ENCODE peak calls at places on chromosomes 13 and 19, in ten cellular contexts. B is epithelial cell of prostate; L is EL; N is NCI-H2107; O is NCI-H1694 treated with DMSO at 0.1 percent for 48 hours; E is glutamatergic neuron; X is HS-27A; Q is activated CD4-positive, alpha-beta T cell treated with anti-CD3 and anti-CD28 coated beads, Interleukin-2, amount 50 U/mL, for 1 hour; W is right atrium auricular region; P is EH. D is an unnamed sample.

GRCh38 chr19:35040826-35041547 is 534 bp upstream of the HPN start:
- DNase-seq in B (no peak), L (no peak), N (no peak), O (no peak), E (peak; percentile 63), X (no peak), Q (peak; percentile 29), W (peak; percentile 94), P (no peak), D (no peak)

GRCh38 chr19:37329686-37330085 is 41.2 kb upstream of the ZNF527 start:
- DNase-seq in B (no peak), L (no peak), N (no peak), O (no peak), E (no peak), X (no peak), Q (no peak), W (no peak), P (peak; percentile 4), D (no peak)

GRCh38 chr13:63112799-63113395 is 1697.2 kb upstream of the PCDH20 start:
- DNase-seq in B (no peak), L (no peak), N (no peak), O (no peak), E (no peak), X (no peak), Q (no peak), W (no peak), P (no peak), D (no peak)

GRCh38 chr19:13995878-13996765 is 10.0 kb downstream of the RFX1 start:
- DNase-seq in B (no peak), L (no peak), N (no peak), O (no peak), E (no peak), X (no peak), Q (no peak), W (no peak), P (no peak), D (no peak)

GRCh38 chr19:13262450-13262849 is 112.2 kb downstream of the IER2 start:
- DNase-seq in B (no peak), L (peak; percentile 57), N (no peak), O (peak; percentile 50), E (no peak), X (no peak), Q (no peak), W (no peak), P (peak; percentile 67), D (peak; percentile 33)

GRCh38 chr13:102236830-102237621 is 164.8 kb downstream of the FGF14 start:
- DNase-seq in B (no peak), L (no peak), N (no peak), O (peak; percentile 29), E (peak; percentile 57), X (no peak), Q (no peak), W (no peak), P (no peak), D (no peak)

GRCh38 chr13:31970237-31970930 is 61.2 kb upstream of the FRY start:
- DNase-seq in B (peak; percentile 74), L (peak; percentile 88), N (no peak), O (no peak), E (no peak), X (no peak), Q (no peak), W (no peak), P (peak; percentile 93), D (peak; percentile 98)

GRCh38 chr19:917323-918151 is at the start of gene KISS1R:
- DNase-seq in B (no peak), L (no peak), N (no peak), O (no peak), E (peak; percentile 71), X (no peak), Q (peak; percentile 51), W (no peak), P (peak; percentile 33), D (no peak)

GRCh38 chr13:88751994-88752393 is 1080.8 kb downstream of the SLITRK5 start:
- DNase-seq in B (no peak), L (no peak), N (no peak), O (no peak), E (no peak), X (no peak), Q (no peak), W (no peak), P (no peak), D (peak; percentile 23)

GRCh38 chr13:71864094-71864980 is 2.7 kb downstream of the DACH1 start:
- DNase-seq in B (no peak), L (no peak), N (no peak), O (peak; percentile 77), E (peak; percentile 55), X (no peak), Q (no peak), W (no peak), P (no peak), D (no peak)

GRCh38 chr13:55402867-55403266 is 1737.9 kb upstream of the PRR20A start:
- DNase-seq in B (no peak), L (no peak), N (no peak), O (no peak), E (no peak), X (no peak), Q (no peak), W (no peak), P (no peak), D (no peak)

GRCh38 chr13:113663934-113664333 is 3.1 kb upstream of the GRK1 start:
- DNase-seq in B (no peak), L (no peak), N (no peak), O (peak; percentile 62), E (peak; percentile 12), X (no peak), Q (no peak), W (no peak), P (no peak), D (no peak)

GRCh38 chr13:30422056-30422914 is at the start of gene UBE2L5:
- DNase-seq in B (peak; percentile 34), L (peak; percentile 81), N (no peak), O (peak; percentile 41), E (peak; percentile 87), X (no peak), Q (peak; percentile 62), W (peak; percentile 78), P (peak; percentile 83), D (no peak)

GRCh38 chr13:24745516-24745860 is 18.5 kb upstream of the RNF17 start:
- DNase-seq in B (no peak), L (no peak), N (no peak), O (no peak), E (no peak), X (no peak), Q (no peak), W (no peak), P (no peak), D (no peak)

GRCh38 chr19:37905936-37906867 is at the start of gene WDR87:
- DNase-seq in B (no peak), L (no peak), N (no peak), O (peak; percentile 62), E (peak; percentile 27), X (no peak), Q (peak; percentile 35), W (no peak), P (peak; percentile 19), D (peak; percentile 40)

GRCh38 chr13:111267205-111267604 is 53.2 kb upstream of the TEX29 start:
- DNase-seq in B (no peak), L (no peak), N (no peak), O (no peak), E (no peak), X (no peak), Q (no peak), W (peak; percentile 2), P (no peak), D (no peak)

GRCh38 chr13:49975826-49976225 is 21.0 kb upstream of the TRIM13 start:
- DNase-seq in B (no peak), L (no peak), N (no peak), O (no peak), E (no peak), X (no peak), Q (no peak), W (no peak), P (no peak), D (no peak)

GRCh38 chr19:35313614-35314013 is 15.4 kb upstream of the CD22 start:
- DNase-seq in B (no peak), L (peak; percentile 8), N (no peak), O (no peak), E (no peak), X (no peak), Q (no peak), W (no peak), P (no peak), D (no peak)

GRCh38 chr13:38518328-38518727 is 168.5 kb upstream of the FREM2 start:
- DNase-seq in B (no peak), L (no peak), N (no peak), O (peak; percentile 20), E (no peak), X (no peak), Q (no peak), W (no peak), P (no peak), D (no peak)

GRCh38 chr13:42378383-42378780 is 106.4 kb downstream of the AKAP11 start:
- DNase-seq in B (no peak), L (no peak), N (no peak), O (no peak), E (no peak), X (no peak), Q (no peak), W (no peak), P (no peak), D (no peak)

GRCh38 chr13:108146642-108147041 is 68.7 kb downstream of the LIG4 start:
- DNase-seq in B (no peak), L (no peak), N (no peak), O (no peak), E (no peak), X (no peak), Q (no peak), W (no peak), P (no peak), D (no peak)

GRCh38 chr13:72253754-72254153 is 386.8 kb upstream of the DACH1 start:
- DNase-seq in B (no peak), L (no peak), N (no peak), O (no peak), E (no peak), X (no peak), Q (no peak), W (no peak), P (no peak), D (no peak)

GRCh38 chr13:42574011-42574410 is at the start of gene TNFSF11:
- DNase-seq in B (no peak), L (no peak), N (no peak), O (no peak), E (peak; percentile 31), X (no peak), Q (peak; percentile 1), W (no peak), P (no peak), D (no peak)

GRCh38 chr13:100584901-100585300 is 3.7 kb downstream of the GGACT start:
- DNase-seq in B (no peak), L (no peak), N (no peak), O (no peak), E (no peak), X (no peak), Q (peak; percentile 5), W (no peak), P (peak; percentile 6), D (no peak)

GRCh38 chr19:51690359-51691121 is 2.6 kb upstream of the SPACA6 start:
- DNase-seq in B (no peak), L (peak; percentile 75), N (peak; percentile 64), O (peak; percentile 28), E (peak; percentile 90), X (peak; percentile 42), Q (peak; percentile 77), W (peak; percentile 65), P (peak; percentile 74), D (no peak)

GRCh38 chr13:46377554-46377953 is 9.5 kb downstream of the RUBCNL start:
- DNase-seq in B (no peak), L (no peak), N (no peak), O (no peak), E (no peak), X (no peak), Q (no peak), W (no peak), P (no peak), D (no peak)

GRCh38 chr19:18433039-18433691 is 4.8 kb downstream of the ISYNA1 start:
- DNase-seq in B (no peak), L (no peak), N (no peak), O (no peak), E (peak; percentile 65), X (no peak), Q (peak; percentile 39), W (no peak), P (no peak), D (no peak)

GRCh38 chr19:30645946-30646577 is 273.9 kb downstream of the ZNF536 start:
- DNase-seq in B (no peak), L (no peak), N (no peak), O (no peak), E (no peak), X (no peak), Q (no peak), W (no peak), P (no peak), D (no peak)